ENCODE peak calls at places on chromosomes 13 and 19, in eight cellular contexts. N is ecto neural progenitor cell, Q is HEK293T, I is T-helper 1 cell, T is astrocyte of the hippocampus, G is NCI-H2171, F is substantia nigra, Y is cardiac fibroblast. V is an unnamed sample.
A peak's percentile ranks its signal among the peaks of the same experiment; 100 is the strongest.

GRCh38 chr13:42973581-42973980 is 18.5 kb downstream of the EPSTI1 start:
- DNase-seq in N (no peak), I (no peak), Y (peak; percentile 55), G (no peak), Q (no peak), T (no peak), F (no peak), V (no peak)

GRCh38 chr19:51389143-51389542 is 1.2 kb downstream of the C19orf84 start:
- DNase-seq in F (no peak), T (no peak), N (no peak), Y (no peak), I (no peak), Q (no peak), G (no peak), V (no peak)

GRCh38 chr13:112260108-112261055 is 115.8 kb upstream of the SPACA7 start:
- DNase-seq in Y (no peak), T (no peak), Q (no peak), I (no peak), G (no peak), N (peak; percentile 39), F (no peak), V (no peak)

GRCh38 chr19:49589391-49589790 is 1.6 kb upstream of the PRR12 start:
- DNase-seq in Y (no peak), T (no peak), F (no peak), N (no peak), G (no peak), I (no peak), Q (no peak), V (no peak)

GRCh38 chr13:112812306-112813034 is 122.6 kb downstream of the ATP11A start:
- DNase-seq in T (no peak), F (no peak), Y (peak; percentile 12), I (no peak), G (peak; percentile 27), N (no peak), Q (no peak), V (no peak)

GRCh38 chr19:6103217-6103644 is 7.1 kb downstream of the RFX2 start:
- DNase-seq in Q (no peak), F (no peak), G (no peak), Y (peak; percentile 97), N (no peak), I (no peak), T (peak; percentile 92), V (peak; percentile 72)

GRCh38 chr13:95643471-95643813 is 1.1 kb downstream of the DZIP1 start:
- DNase-seq in I (no peak), G (no peak), N (no peak), T (peak; percentile 62), F (no peak), Y (peak; percentile 47), Q (peak; percentile 10), V (no peak)

GRCh38 chr13:73464758-73465628 is 406.2 kb downstream of the KLF5 start:
- DNase-seq in F (no peak), Y (no peak), N (no peak), G (no peak), Q (no peak), I (no peak), T (no peak), V (no peak)

GRCh38 chr19:23560051-23560450 is 127.0 kb downstream of the ZNF675 start:
- DNase-seq in F (no peak), T (no peak), I (no peak), G (no peak), Y (no peak), N (no peak), Q (no peak), V (no peak)

GRCh38 chr19:35856546-35857149 is at the start of gene KIRREL2:
- DNase-seq in N (peak; percentile 86), G (peak; percentile 49), T (peak; percentile 37), Y (no peak), I (peak; percentile 21), Q (no peak), F (no peak), V (no peak)

GRCh38 chr13:93776936-93777335 is 550.3 kb downstream of the GPC6 start:
- DNase-seq in N (no peak), I (no peak), Q (no peak), Y (peak; percentile 51), T (peak; percentile 64), F (no peak), G (no peak), V (no peak)

GRCh38 chr13:49374585-49375290 is 69.1 kb downstream of the CAB39L start:
- DNase-seq in N (no peak), Q (no peak), G (no peak), I (no peak), T (peak; percentile 67), F (no peak), Y (peak; percentile 58), V (no peak)

GRCh38 chr13:90498096-90498495 is 849.4 kb upstream of the MIR17HG start:
- DNase-seq in T (no peak), Y (peak; percentile 7), G (no peak), Q (no peak), I (no peak), N (no peak), F (no peak), V (no peak)

V was measured in left ventricle myocardium inferior.